ENCODE peak calls at places on chromosomes 13 and 19, in nine cellular contexts. R, Y, V, X, S, A, F, U and W are unnamed samples. For H3K9me3, the result is how much of the 10 kb centered on the place peaks cover.

GRCh38 chr13:52651880-52652169 is 811 bp upstream of the SUGT1 start:
- DNase-seq in U (no peak), F (no peak), V (no peak), Y (no peak), S (no peak), X (no peak), A (no peak), R (peak), W (no peak)

GRCh38 chr13:109787135-109787954 is 962 bp upstream of the IRS2 start:
- DNase-seq in U (no peak), S (peak), V (peak), F (no peak), X (no peak), A (peak), R (no peak), Y (peak), W (peak)

GRCh38 chr19:12880551-12881171 is 588 bp downstream of the DNASE2 start:
- DNase-seq in U (no peak), F (peak), S (no peak), Y (no peak), A (no peak), X (no peak), R (no peak), V (peak), W (peak)

GRCh38 chr19:10981496-10981895 is 20.7 kb downstream of the SMARCA4 start:
- DNase-seq in V (no peak), S (no peak), R (no peak), U (no peak), F (no peak), Y (no peak), A (no peak), X (no peak), W (no peak)

GRCh38 chr13:22828081-22828480 is 352.7 kb upstream of the SGCG start:
- DNase-seq in U (no peak), A (no peak), F (no peak), X (no peak), V (no peak), R (no peak), S (peak), Y (no peak), W (no peak)

GRCh38 chr19:14368011-14368513 is 13.2 kb upstream of the ADGRE5 start:
- DNase-seq in Y (no peak), A (no peak), R (no peak), F (no peak), U (no peak), S (no peak), X (no peak), V (no peak), W (no peak)

GRCh38 chr13:30580852-30581502 is 36.7 kb upstream of the USPL1 start:
- DNase-seq in F (no peak), A (no peak), X (no peak), S (no peak), R (no peak), Y (no peak), V (no peak), U (no peak), W (no peak)

GRCh38 chr13:99766641-99767045 is 204.9 kb downstream of the ZIC5 start:
- DNase-seq in U (no peak), V (no peak), S (no peak), F (no peak), R (no peak), Y (no peak), X (no peak), A (no peak), W (no peak)

GRCh38 chr19:10227215-10227971 is 3.7 kb downstream of the S1PR2 start:
- DNase-seq in A (no peak), Y (no peak), X (peak), F (no peak), S (no peak), U (no peak), R (no peak), V (no peak), W (no peak)

GRCh38 chr19:9615828-9616227 is 5.2 kb downstream of the ZNF561 start:
- DNase-seq in F (no peak), X (no peak), R (no peak), A (no peak), S (no peak), Y (no peak), V (no peak), U (no peak), W (no peak)

GRCh38 chr13:37995052-37995451 is 125.5 kb upstream of the TRPC4 start:
- DNase-seq in S (no peak), A (no peak), X (no peak), Y (no peak), R (no peak), U (no peak), F (no peak), V (no peak), W (no peak)

GRCh38 chr19:55642153-55643002 is 1.1 kb upstream of the ZNF581 start:
- DNase-seq in Y (peak), V (peak), X (no peak), A (no peak), U (no peak), F (no peak), R (no peak), S (peak), W (peak)

GRCh38 chr19:19074172-19074905 is 10.5 kb downstream of the SLC25A42 start:
- DNase-seq in R (no peak), F (no peak), Y (no peak), A (no peak), S (no peak), V (no peak), X (no peak), U (no peak), W (no peak)

GRCh38 chr19:558770-559439 is 13.5 kb upstream of the BSG start:
- DNase-seq in U (no peak), S (no peak), F (no peak), Y (peak), R (no peak), X (no peak), A (no peak), V (peak), W (peak)

GRCh38 chr13:92843549-92843948 is 383.1 kb upstream of the GPC6 start:
- DNase-seq in R (no peak), U (no peak), V (no peak), Y (no peak), A (no peak), S (no peak), X (no peak), F (no peak), W (no peak)

GRCh38 chr13:48028066-48028465 is 9.5 kb upstream of the NUDT15 start:
- DNase-seq in U (no peak), S (no peak), F (no peak), R (no peak), V (no peak), A (no peak), Y (no peak), X (no peak), W (no peak)

GRCh38 chr13:39767791-39768564 is 112.5 kb downstream of the COG6 start:
- DNase-seq in Y (peak), X (no peak), S (no peak), V (no peak), A (no peak), R (no peak), F (no peak), U (no peak), W (no peak)

GRCh38 chr13:114049026-114049425 is 75.2 kb upstream of the C13orf46 start:
- DNase-seq in S (no peak), Y (peak), R (no peak), V (no peak), A (no peak), U (no peak), F (no peak), X (no peak), W (no peak)

GRCh38 chr13:20448470-20448869 is 77.2 kb downstream of the CRYL1 start:
- DNase-seq in X (no peak), A (peak), U (no peak), F (no peak), R (no peak), Y (no peak), S (no peak), V (no peak), W (no peak)

GRCh38 chr19:50311723-50312635 is 17.2 kb downstream of the KCNC3 start:
- DNase-seq in X (no peak), Y (no peak), S (peak), V (no peak), F (no peak), R (peak), A (no peak), U (no peak), W (no peak)

GRCh38 chr13:114015608-114016295 is 41.9 kb upstream of the C13orf46 start:
- DNase-seq in U (no peak), X (peak), Y (peak), S (no peak), A (no peak), F (peak), V (peak), R (no peak), W (no peak)

GRCh38 chr13:47903836-47904235 is 97.2 kb downstream of the SUCLA2 start:
- DNase-seq in X (no peak), Y (no peak), A (no peak), S (no peak), U (no peak), F (no peak), R (no peak), V (no peak), W (no peak)

GRCh38 chr13:113818700-113819295 is 45.1 kb downstream of the GAS6 start:
- DNase-seq in R (no peak), U (no peak), V (no peak), A (no peak), S (no peak), F (no peak), Y (no peak), X (no peak), W (peak)

GRCh38 chr13:28532226-28533048 is 37.5 kb upstream of the FLT1 start:
- DNase-seq in V (no peak), R (no peak), A (peak), X (no peak), S (peak), U (no peak), F (peak), Y (no peak), W (no peak)

GRCh38 chr13:92074658-92075057 is 676.2 kb downstream of the GPC5 start:
- DNase-seq in Y (no peak), V (no peak), X (no peak), F (no peak), A (no peak), S (peak), R (no peak), U (no peak), W (no peak)

GRCh38 chr19:802497-802887 is 5.2 kb downstream of the PTBP1 start:
- DNase-seq in S (no peak), X (no peak), F (no peak), A (no peak), U (no peak), Y (no peak), V (no peak), R (no peak), W (no peak)

DNA sequence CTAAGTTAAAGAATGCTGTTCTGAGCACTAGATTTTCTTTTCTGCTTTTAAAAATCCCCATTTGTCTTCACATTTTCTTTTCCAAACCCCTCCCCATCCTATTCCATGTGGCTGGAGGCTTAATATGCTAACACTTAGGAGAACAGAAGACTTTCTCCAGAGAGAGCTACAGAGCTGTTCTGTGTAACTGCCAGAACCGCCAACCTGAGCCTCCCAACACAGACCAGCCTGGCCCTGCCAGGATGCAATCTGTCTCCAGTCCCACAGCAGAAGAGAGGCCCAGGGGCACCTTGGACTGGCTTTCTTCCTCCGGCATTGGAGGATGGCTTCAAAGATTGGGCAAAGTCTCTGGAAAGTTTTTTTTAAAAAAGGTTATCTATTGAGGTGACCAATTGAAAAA is 264.2 kb downstream of the NDFIP2 start:
- DNase-seq in R (no peak), A (no peak), X (no peak), Y (no peak), V (no peak), U (no peak), F (no peak), S (no peak), W (peak)
- TF ChIP-seq EP300 in R (no peak), A (no peak), X (no peak), Y (no peak), V (no peak), U (no peak), F (no peak), S (no peak), W (no peak)

GRCh38 chr19:44010468-44010867 is 7.7 kb downstream of the ZNF230 start:
- DNase-seq in S (no peak), A (no peak), R (no peak), V (no peak), U (no peak), X (no peak), Y (no peak), F (no peak), W (no peak)
- TF ChIP-seq CTCF in S (no peak), A (no peak), R (no peak), V (no peak), U (no peak), X (no peak), Y (no peak), F (no peak), W (no peak)

DNA sequence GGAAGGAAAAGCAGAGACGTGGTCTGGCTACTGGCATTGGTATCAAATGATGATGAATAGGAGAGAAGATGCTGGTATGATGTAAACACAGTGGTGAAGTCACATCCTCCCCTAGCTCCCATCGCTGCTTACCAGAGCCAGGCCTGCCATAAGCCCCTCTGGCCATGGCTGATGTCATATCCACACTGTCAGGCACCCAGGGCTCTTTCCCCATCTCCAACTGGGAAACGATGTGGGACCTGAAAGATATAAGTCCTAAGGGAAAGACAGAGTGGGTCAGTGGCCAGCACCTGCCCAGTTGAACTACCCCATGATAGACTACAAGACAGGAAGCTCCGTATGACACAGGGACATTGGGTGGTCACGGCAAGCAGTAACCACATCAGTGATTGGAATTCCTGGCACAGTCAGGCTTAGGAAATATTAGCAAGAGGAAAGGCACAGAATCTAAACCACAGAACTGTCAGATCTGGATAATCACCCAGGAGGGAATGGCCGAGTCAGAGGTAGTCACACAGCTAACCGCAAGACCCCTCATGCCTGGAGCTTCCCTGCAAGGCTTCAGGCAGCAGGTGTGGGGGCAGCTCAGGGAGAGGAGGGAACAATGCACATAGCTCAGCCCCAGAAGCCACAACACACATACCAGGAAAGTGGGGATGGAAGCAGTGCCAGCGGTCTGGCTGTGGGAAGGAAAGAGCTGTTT is 3.8 kb downstream of the ZNF792 start:
- DNase-seq in X (no peak), F (no peak), R (no peak), S (no peak), Y (no peak), A (no peak), U (no peak), V (no peak), W (no peak)
- H3K9me3 ChIP-seq in X (under half), F (half or more), R (half or more), S (half or more), Y (under half), A (under half), U (under half), V (half or more), W (under half)

GRCh38 chr13:36447501-36447900 is 15.2 kb downstream of the CCNA1 start:
- DNase-seq in U (no peak), R (no peak), Y (no peak), V (no peak), X (no peak), S (no peak), A (no peak), F (no peak), W (peak)

GRCh38 chr13:36445278-36445677 is 13.0 kb downstream of the CCNA1 start:
- DNase-seq in R (no peak), A (no peak), Y (no peak), U (no peak), V (no peak), F (no peak), X (no peak), S (no peak), W (no peak)

GRCh38 chr13:36450534-36450933 is 18.2 kb downstream of the CCNA1 start:
- DNase-seq in S (no peak), X (no peak), A (no peak), F (no peak), R (no peak), Y (no peak), U (no peak), V (no peak), W (no peak)

GRCh38 chr13:36445806-36446423 is 13.6 kb downstream of the CCNA1 start:
- DNase-seq in Y (no peak), V (no peak), F (no peak), R (no peak), S (no peak), X (no peak), A (no peak), U (no peak), W (no peak)
- TF ChIP-seq EP300 in Y (no peak), V (no peak), F (no peak), R (no peak), S (no peak), X (no peak), A (no peak), U (no peak), W (no peak)